ENCODE peak calls at places on chromosomes 12 and 14, in four cellular contexts. C, X, K and H are unnamed samples.

GRCh38 chr14:76844223-76844622 is 18.0 kb downstream of the LRRC74A start:
- DNase-seq in C (no peak), K (peak; percentile 11), X (peak; percentile 53), H (no peak)

GRCh38 chr14:97592341-97592980 is 795.3 kb downstream of the VRK1 start:
- DNase-seq in X (no peak), C (no peak), K (no peak), H (no peak)

GRCh38 chr14:88568196-88568595 is 5.4 kb downstream of the ZC3H14 start:
- DNase-seq in C (no peak), K (no peak), X (no peak), H (no peak)

GRCh38 chr12:22935090-22935489 is 310.1 kb downstream of the ETNK1 start:
- DNase-seq in K (no peak), C (no peak), X (no peak), H (no peak)

GRCh38 chr12:92218394-92219077 is 72.9 kb upstream of the BTG1 start:
- DNase-seq in K (no peak), X (no peak), C (no peak), H (no peak)

GRCh38 chr12:115609356-115609755 is 668.1 kb downstream of the MED13L start:
- DNase-seq in C (no peak), K (no peak), X (no peak), H (no peak)

GRCh38 chr14:43503508-43503907 is 1003.6 kb downstream of the FSCB start:
- DNase-seq in C (peak; percentile 17), K (no peak), X (peak; percentile 0), H (no peak)

GRCh38 chr12:68812553-68813241 is 4.7 kb downstream of the MDM2 start:
- DNase-seq in X (no peak), K (peak; percentile 35), C (no peak), H (no peak)

GRCh38 chr12:104304261-104305004 is 894 bp downstream of the EID3 start:
- DNase-seq in X (no peak), K (no peak), C (no peak), H (no peak)

GRCh38 chr14:105120056-105120455 is 48.5 kb downstream of the JAG2 start:
- DNase-seq in C (no peak), X (no peak), K (no peak), H (no peak)

GRCh38 chr12:43104524-43104923 is 447.5 kb downstream of the ADAMTS20 start:
- DNase-seq in X (no peak), K (no peak), C (no peak), H (no peak)

GRCh38 chr12:81811778-81812125 is 52.6 kb upstream of the PPFIA2 start:
- DNase-seq in K (no peak), X (no peak), C (no peak), H (no peak)

GRCh38 chr14:104103061-104104005 is 17.8 kb downstream of the ASPG start:
- DNase-seq in K (no peak), X (no peak), C (no peak), H (no peak)
- TF ChIP-seq CTCF in K (peak; percentile 1), X (no peak), C (peak; percentile 24), H (no peak)

GRCh38 chr12:15323530-15323929 is 1.2 kb downstream of the PTPRO start:
- DNase-seq in K (no peak), X (no peak), C (no peak), H (no peak)

GRCh38 chr12:15320881-15321280 is 1.4 kb upstream of the PTPRO start:
- DNase-seq in X (no peak), K (no peak), C (no peak), H (no peak)

GRCh38 chr12:15322164-15323054 is at the start of gene PTPRO:
- DNase-seq in K (no peak), X (peak; percentile 6), C (no peak), H (no peak)
- TF ChIP-seq RAD21 in K (no peak), X (no peak), C (no peak), H (no peak)

GRCh38 chr14:65287264-65288131 is 125.0 kb upstream of the FUT8 start:
- DNase-seq in C (no peak), X (no peak), K (no peak), H (no peak)

GRCh38 chr14:65281991-65282908 is 130.3 kb upstream of the FUT8 start:
- DNase-seq in K (no peak), X (no peak), C (no peak), H (no peak)

GRCh38 chr14:65282909-65283253 is 129.6 kb upstream of the FUT8 start:
- DNase-seq in X (no peak), K (no peak), C (no peak), H (no peak)

GRCh38 chr14:65290830-65291229 is 121.7 kb upstream of the FUT8 start:
- DNase-seq in X (peak; percentile 42), C (peak; percentile 68), K (no peak), H (no peak)

DNA sequence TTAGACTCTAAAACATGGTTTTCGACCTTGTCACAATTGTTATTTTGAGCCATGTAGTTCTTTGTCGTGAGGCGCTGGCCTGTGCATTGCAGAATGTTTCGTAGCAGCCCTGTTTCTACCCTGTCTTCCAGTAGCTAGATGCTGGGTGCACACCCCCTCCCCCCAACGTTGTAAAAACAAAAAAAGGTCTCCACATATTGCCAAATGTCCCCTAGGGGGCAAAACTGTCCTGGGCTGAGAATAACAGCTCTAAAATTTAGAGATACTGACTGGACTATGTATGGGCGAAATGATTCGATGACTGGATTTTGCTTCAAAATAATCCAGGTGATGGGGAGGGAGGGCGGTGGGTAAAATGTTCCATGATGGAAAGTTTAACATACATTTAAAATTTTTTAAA is 126.1 kb upstream of the FUT8 start:
- DNase-seq in C (peak; percentile 44), K (peak; percentile 33), X (peak; percentile 23), H (no peak)
- TF ChIP-seq MYC in C (no peak), K (no peak), X (no peak), H (no peak)

DNA sequence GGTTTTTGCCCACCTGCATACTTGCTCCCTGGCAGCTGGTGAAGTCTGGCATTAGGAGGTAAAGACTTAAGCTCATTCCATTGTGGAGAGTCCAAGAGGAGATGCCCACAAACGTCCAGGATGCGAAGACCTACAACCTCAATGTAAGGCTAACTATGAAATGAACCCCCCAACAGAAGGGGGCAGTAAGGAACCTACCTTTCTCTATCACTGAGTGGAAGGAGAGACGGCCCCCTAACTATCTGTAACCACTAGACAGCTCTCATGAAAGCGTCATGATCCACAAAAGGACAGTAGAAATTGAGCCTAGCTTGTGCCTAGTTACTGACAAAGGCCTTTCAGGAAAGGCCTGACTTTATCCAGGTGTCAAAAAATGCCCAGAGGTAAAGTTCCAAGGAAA is 55.3 kb downstream of the ZFYVE21 start:
- DNase-seq in C (no peak), X (no peak), K (no peak), H (no peak)
- TF ChIP-seq CTCF in C (peak; percentile 40), X (no peak), K (peak; percentile 38), H (no peak)